ENCODE peak calls at places on chromosomes 4 and X, in seven cellular contexts. V is tibial nerve, B is glutamatergic neuron, J is GM23248, W is aorta, S is AG09319, Z is activated T-cell treated with anti-CD3 and anti-CD28 coated beads for 1 hour. O is an unnamed sample.

GRCh38 chrX:63930140-63930539 is 145.1 kb upstream of the ARHGEF9 start:
- DNase-seq in V (no peak), B (no peak), J (peak; percentile 58), W (no peak), S (no peak), Z (no peak), O (no peak)

GRCh38 chr4:168831919-168832745 is 177.9 kb downstream of the CBR4 start:
- DNase-seq in V (peak; percentile 82), B (peak; percentile 78), J (peak; percentile 91), W (peak; percentile 95), S (no peak), Z (peak; percentile 36), O (no peak)

GRCh38 chr4:6649216-6649615 is 8.7 kb downstream of the MRFAP1 start:
- DNase-seq in V (no peak), B (no peak), J (no peak), W (no peak), S (no peak), Z (no peak), O (no peak)

GRCh38 chrX:48606091-48606490 is 8.8 kb downstream of the WDR13 start:
- DNase-seq in V (no peak), B (no peak), J (no peak), W (no peak), S (no peak), Z (no peak), O (no peak)

GRCh38 chr4:184267673-184268573 is 50.2 kb upstream of the ENPP6 start:
- DNase-seq in V (peak; percentile 32), B (no peak), J (peak; percentile 94), W (no peak), S (peak; percentile 69), Z (peak; percentile 36), O (peak; percentile 86)

GRCh38 chr4:70269674-70270073 is 27.3 kb downstream of the CSN3 start:
- DNase-seq in V (no peak), B (no peak), J (peak; percentile 4), W (no peak), S (no peak), Z (no peak), O (peak; percentile 0)

GRCh38 chr4:6848717-6849305 is 60.8 kb upstream of the TBC1D14 start:
- DNase-seq in V (no peak), B (no peak), J (no peak), W (no peak), S (no peak), Z (no peak), O (no peak)

GRCh38 chr4:109302366-109303140 is at the start of gene COL25A1:
- DNase-seq in V (peak; percentile 6), B (peak; percentile 84), J (peak; percentile 53), W (peak; percentile 85), S (no peak), Z (peak; percentile 9), O (no peak)

GRCh38 chr4:15811703-15812325 is 33.7 kb downstream of the CD38 start:
- DNase-seq in V (no peak), B (no peak), J (no peak), W (no peak), S (no peak), Z (no peak), O (no peak)

GRCh38 chrX:39261446-39262147 is 460.3 kb downstream of the MID1IP1 start:
- DNase-seq in V (peak; percentile 7), B (no peak), J (peak; percentile 85), W (no peak), S (no peak), Z (no peak), O (peak; percentile 2)

GRCh38 chr4:147326581-147326980 is 154.3 kb upstream of the EDNRA start:
- DNase-seq in V (no peak), B (no peak), J (no peak), W (no peak), S (no peak), Z (no peak), O (peak; percentile 53)

GRCh38 chr4:41734366-41734765 is 14.2 kb downstream of the PHOX2B start:
- DNase-seq in V (no peak), B (no peak), J (no peak), W (no peak), S (no peak), Z (no peak), O (no peak)

GRCh38 chr4:21769404-21770147 is 179.0 kb downstream of the KCNIP4 start:
- DNase-seq in V (no peak), B (no peak), J (peak; percentile 70), W (no peak), S (no peak), Z (no peak), O (peak; percentile 53)

GRCh38 chrX:56763556-56764152 is 34.6 kb downstream of the NBDY start:
- DNase-seq in V (no peak), B (no peak), J (no peak), W (peak; percentile 86), S (peak; percentile 73), Z (no peak), O (no peak)

GRCh38 chr4:74623041-74623440 is 171.3 kb downstream of the BTC start:
- DNase-seq in V (no peak), B (no peak), J (peak; percentile 51), W (no peak), S (no peak), Z (no peak), O (no peak)

GRCh38 chrX:2334237-2334636 is 166.5 kb downstream of the DHRSX start:
- DNase-seq in V (no peak), B (no peak), J (no peak), W (no peak), S (no peak), Z (no peak), O (no peak)

GRCh38 chr4:17911608-17912007 is 100.8 kb downstream of the NCAPG start:
- DNase-seq in V (no peak), B (no peak), J (no peak), W (no peak), S (no peak), Z (no peak), O (no peak)

GRCh38 chr4:34826660-34827059 is 1417.7 kb downstream of the ARAP2 start:
- DNase-seq in V (no peak), B (no peak), J (no peak), W (no peak), S (no peak), Z (no peak), O (no peak)

GRCh38 chr4:189858445-189858844 is 82.2 kb upstream of the FRG1 start:
- DNase-seq in V (no peak), B (no peak), J (no peak), W (no peak), S (no peak), Z (no peak), O (no peak)

GRCh38 chr4:184471872-184472539 is 2.3 kb downstream of the IRF2 start:
- DNase-seq in V (no peak), B (no peak), J (peak; percentile 70), W (no peak), S (no peak), Z (no peak), O (no peak)

GRCh38 chr4:56077676-56078075 is 128.9 kb downstream of the CEP135 start:
- DNase-seq in V (no peak), B (no peak), J (no peak), W (no peak), S (no peak), Z (no peak), O (peak; percentile 18)

GRCh38 chrX:95823796-95824195 is 860.8 kb upstream of the DIAPH2 start:
- DNase-seq in V (no peak), B (no peak), J (no peak), W (no peak), S (no peak), Z (no peak), O (no peak)